ENCODE peak calls at places on chromosomes 4 and X, in four cellular contexts. One of them, this sample, is unnamed.

GRCh38 chr4:185304944-185305690 is 90.6 kb downstream of the LRP2BP start:
- DNase-seq in foreskin fibroblast: no peak
- DNase-seq in GM06990: peak
- DNase-seq in body of pancreas: no peak
- DNase-seq in this sample: peak

GRCh38 chr4:68218044-68218443 is 27.4 kb downstream of the TMPRSS11B start:
- DNase-seq in foreskin fibroblast: no peak
- DNase-seq in GM06990: no peak
- DNase-seq in body of pancreas: no peak
- DNase-seq in this sample: no peak

GRCh38 chr4:48033825-48034413 is 17.3 kb downstream of the NIPAL1 start:
- DNase-seq in foreskin fibroblast: no peak
- DNase-seq in body of pancreas: peak
- DNase-seq in GM06990: peak
- DNase-seq in this sample: no peak

GRCh38 chr4:77593993-77594392 is 11.6 kb upstream of the CXCL13 start:
- DNase-seq in foreskin fibroblast: no peak
- DNase-seq in body of pancreas: no peak
- DNase-seq in GM06990: no peak
- DNase-seq in this sample: no peak

GRCh38 chr4:168629561-168629960 is 132.7 kb downstream of the PALLD start:
- DNase-seq in body of pancreas: no peak
- DNase-seq in GM06990: no peak
- DNase-seq in foreskin fibroblast: no peak
- DNase-seq in this sample: no peak

GRCh38 chr4:106717094-106717493 is 319.0 kb downstream of the DKK2 start:
- DNase-seq in body of pancreas: no peak
- DNase-seq in GM06990: no peak
- DNase-seq in foreskin fibroblast: no peak
- DNase-seq in this sample: no peak

GRCh38 chrX:94908171-94908570 is 1234.2 kb downstream of the FAM133A start:
- DNase-seq in body of pancreas: no peak
- DNase-seq in GM06990: no peak
- DNase-seq in foreskin fibroblast: no peak
- DNase-seq in this sample: no peak

GRCh38 chr4:3340038-3340702 is 47.3 kb downstream of the RGS12 start:
- DNase-seq in foreskin fibroblast: no peak
- DNase-seq in body of pancreas: no peak
- DNase-seq in GM06990: no peak
- DNase-seq in this sample: no peak

GRCh38 chr4:158159054-158159717 is 13.6 kb downstream of the GASK1B start:
- DNase-seq in GM06990: no peak
- DNase-seq in foreskin fibroblast: peak
- DNase-seq in body of pancreas: no peak
- DNase-seq in this sample: no peak

GRCh38 chr4:176478076-176478475 is 158.3 kb downstream of the SPCS3 start:
- DNase-seq in GM06990: no peak
- DNase-seq in foreskin fibroblast: no peak
- DNase-seq in body of pancreas: no peak
- DNase-seq in this sample: no peak

GRCh38 chr4:32462944-32463343 is 1742.8 kb downstream of the PCDH7 start:
- DNase-seq in body of pancreas: no peak
- DNase-seq in foreskin fibroblast: no peak
- DNase-seq in GM06990: no peak
- DNase-seq in this sample: no peak

GRCh38 chr4:72295966-72296557 is 264.3 kb downstream of the NPFFR2 start:
- DNase-seq in body of pancreas: no peak
- DNase-seq in foreskin fibroblast: no peak
- DNase-seq in GM06990: no peak
- DNase-seq in this sample: no peak

GRCh38 chr4:118353452-118353851 is 649 bp upstream of the PRSS12 start:
- DNase-seq in foreskin fibroblast: no peak
- DNase-seq in body of pancreas: no peak
- DNase-seq in GM06990: no peak
- DNase-seq in this sample: no peak

GRCh38 chrX:113929004-113929403 is 654.9 kb upstream of the HTR2C start:
- DNase-seq in body of pancreas: no peak
- DNase-seq in GM06990: peak
- DNase-seq in foreskin fibroblast: no peak
- DNase-seq in this sample: no peak

GRCh38 chr4:104899863-104900262 is 246.8 kb upstream of the TET2 start:
- DNase-seq in GM06990: no peak
- DNase-seq in body of pancreas: no peak
- DNase-seq in foreskin fibroblast: no peak
- DNase-seq in this sample: no peak

GRCh38 chrX:97616883-97617510 is 733.3 kb downstream of the RPA4 start:
- DNase-seq in foreskin fibroblast: peak
- DNase-seq in body of pancreas: no peak
- DNase-seq in GM06990: no peak
- DNase-seq in this sample: peak

GRCh38 chr4:99645638-99646037 is 12.0 kb downstream of the C4orf54 start:
- DNase-seq in foreskin fibroblast: no peak
- DNase-seq in GM06990: no peak
- DNase-seq in body of pancreas: no peak
- DNase-seq in this sample: no peak

GRCh38 chr4:19945979-19946380 is 305.7 kb upstream of the SLIT2 start:
- DNase-seq in body of pancreas: no peak
- DNase-seq in GM06990: no peak
- DNase-seq in foreskin fibroblast: peak
- DNase-seq in this sample: no peak

GRCh38 chr4:160175064-160175643 is 1072.3 kb downstream of the RAPGEF2 start:
- DNase-seq in body of pancreas: no peak
- DNase-seq in GM06990: no peak
- DNase-seq in foreskin fibroblast: no peak
- DNase-seq in this sample: no peak

GRCh38 chrX:99305573-99305972 is 1104.5 kb downstream of the PCDH19 start:
- DNase-seq in body of pancreas: no peak
- DNase-seq in foreskin fibroblast: no peak
- DNase-seq in GM06990: no peak
- DNase-seq in this sample: no peak

DNA sequence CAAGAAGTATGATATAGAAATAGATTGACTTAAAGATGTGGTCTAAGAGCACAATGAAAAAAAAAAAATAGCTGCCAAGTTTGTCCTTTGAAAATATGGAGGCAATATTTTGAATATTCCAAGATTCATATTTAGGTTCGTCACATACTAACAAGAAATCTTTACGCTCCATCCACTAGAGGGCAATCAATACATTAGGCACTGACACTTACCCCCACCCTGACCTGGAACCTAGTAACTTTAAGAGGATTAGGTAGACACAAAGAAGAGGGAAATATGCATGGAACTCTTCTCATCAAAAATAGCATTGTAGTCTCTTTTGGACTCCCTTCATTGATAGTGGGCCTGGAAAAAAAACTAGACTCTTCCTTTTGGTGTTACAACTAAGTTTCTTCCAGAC is 1108.1 kb downstream of the PCDH19 start:
- DNase-seq in foreskin fibroblast: no peak
- DNase-seq in GM06990: no peak
- DNase-seq in body of pancreas: no peak
- DNase-seq in this sample: no peak
- TF ChIP-seq CTCF in foreskin fibroblast: no peak
- TF ChIP-seq CTCF in GM06990: peak
- TF ChIP-seq CTCF in body of pancreas: no peak
- TF ChIP-seq CTCF in this sample: peak

GRCh38 chr4:55866973-55867574 is 13.6 kb downstream of the EXOC1 start:
- DNase-seq in body of pancreas: no peak
- DNase-seq in GM06990: peak
- DNase-seq in foreskin fibroblast: peak
- DNase-seq in this sample: peak
- TF ChIP-seq CTCF in body of pancreas: peak
- TF ChIP-seq CTCF in GM06990: peak
- TF ChIP-seq CTCF in foreskin fibroblast: peak
- TF ChIP-seq CTCF in this sample: peak

DNA sequence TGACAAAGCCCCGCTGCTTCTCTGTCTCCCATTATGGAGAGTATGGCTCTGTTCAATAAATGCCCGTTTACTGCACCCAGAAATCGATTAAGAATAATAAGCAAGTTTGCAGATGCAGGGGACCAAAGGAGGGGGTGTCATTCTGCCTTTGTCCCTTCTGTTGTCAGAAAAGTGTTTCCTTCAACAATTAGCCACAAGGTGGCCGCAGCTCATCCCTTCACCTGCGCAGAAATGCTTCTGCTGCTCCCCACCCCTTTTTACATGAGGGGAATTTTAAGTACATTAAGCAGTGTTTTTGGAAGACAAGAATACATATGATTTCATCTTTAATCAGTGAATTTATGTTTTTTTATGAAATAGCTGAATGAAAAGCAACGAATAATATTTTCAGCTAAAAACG is 175.6 kb upstream of the ARX start:
- DNase-seq in GM06990: no peak
- DNase-seq in body of pancreas: no peak
- DNase-seq in foreskin fibroblast: no peak
- DNase-seq in this sample: no peak
- TF ChIP-seq CTCF in GM06990: peak
- TF ChIP-seq CTCF in body of pancreas: no peak
- TF ChIP-seq CTCF in foreskin fibroblast: no peak
- TF ChIP-seq CTCF in this sample: no peak

DNA sequence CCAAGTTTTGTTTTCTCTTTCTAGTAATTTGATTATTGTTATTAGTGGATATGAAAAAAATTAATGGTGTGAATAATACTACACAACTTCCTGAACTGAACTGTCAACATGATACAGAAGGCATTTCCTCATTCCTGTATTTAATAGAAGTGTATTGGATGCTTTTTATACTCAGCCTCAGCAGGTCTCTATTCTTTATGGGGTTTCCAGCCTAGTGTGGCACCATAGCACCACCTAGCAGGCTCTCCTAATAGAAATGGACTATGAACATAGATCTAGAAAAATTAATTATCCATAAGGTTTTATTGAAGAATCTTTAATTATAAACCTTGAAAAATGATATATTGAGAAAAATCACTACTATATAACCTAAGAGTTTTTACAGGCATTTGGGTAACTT is 52.4 kb downstream of the GLRB start:
- DNase-seq in GM06990: no peak
- DNase-seq in body of pancreas: peak
- DNase-seq in foreskin fibroblast: peak
- DNase-seq in this sample: no peak
- TF ChIP-seq CTCF in GM06990: no peak
- TF ChIP-seq CTCF in body of pancreas: no peak
- TF ChIP-seq CTCF in foreskin fibroblast: peak
- TF ChIP-seq CTCF in this sample: no peak

GRCh38 chr4:149795256-149795655 is 20.4 kb downstream of the IQCM start:
- DNase-seq in body of pancreas: no peak
- DNase-seq in GM06990: no peak
- DNase-seq in foreskin fibroblast: no peak
- DNase-seq in this sample: no peak
- TF ChIP-seq CTCF in body of pancreas: no peak
- TF ChIP-seq CTCF in GM06990: no peak
- TF ChIP-seq CTCF in foreskin fibroblast: no peak
- TF ChIP-seq CTCF in this sample: no peak